ENCODE peak calls at places on chromosome 7, in six cellular contexts. D is HCT116, T is MM.1S, E is fibroblast of lung, L is GM12878, F is GM23248. J is an unnamed sample.

GRCh38 chr7:79713281-79713680 is 259.8 kb upstream of the MAGI2 start:
- DNase-seq in D (no peak), T (no peak), E (no peak), L (no peak), F (no peak), J (no peak)

GRCh38 chr7:106039486-106040060 is 72.5 kb downstream of the SYPL1 start:
- DNase-seq in D (no peak), T (peak; percentile 3), E (peak; percentile 78), L (no peak), F (peak; percentile 89), J (no peak)

GRCh38 chr7:41114166-41114565 is 588.7 kb downstream of the INHBA start:
- DNase-seq in D (no peak), T (no peak), E (peak; percentile 70), L (no peak), F (peak; percentile 34), J (peak; percentile 56)

GRCh38 chr7:40097728-40098127 is 36.7 kb downstream of the MPLKIP start:
- DNase-seq in D (no peak), T (no peak), E (no peak), L (no peak), F (no peak), J (no peak)

GRCh38 chr7:55343860-55344606 is 21.1 kb upstream of the LANCL2 start:
- DNase-seq in D (no peak), T (no peak), E (no peak), L (no peak), F (no peak), J (no peak)

GRCh38 chr7:83162402-83163256 is at the start of gene PCLO:
- DNase-seq in D (peak; percentile 92), T (peak; percentile 91), E (peak; percentile 73), L (no peak), F (peak; percentile 53), J (peak; percentile 96)

GRCh38 chr7:33813331-33813730 is 92.0 kb upstream of the BMPER start:
- DNase-seq in D (no peak), T (no peak), E (peak; percentile 82), L (no peak), F (no peak), J (no peak)

GRCh38 chr7:158819571-158820203 is 9.6 kb downstream of the ESYT2 start:
- DNase-seq in D (no peak), T (no peak), E (no peak), L (no peak), F (peak; percentile 69), J (no peak)

GRCh38 chr7:149285581-149285975 is 23.6 kb downstream of the ZNF783 start:
- DNase-seq in D (no peak), T (no peak), E (peak; percentile 39), L (no peak), F (peak; percentile 51), J (peak; percentile 14)

GRCh38 chr7:42932861-42933591 is 850 bp downstream of the MRPL32 start:
- DNase-seq in D (no peak), T (peak; percentile 19), E (peak; percentile 38), L (no peak), F (peak; percentile 60), J (peak; percentile 33)

GRCh38 chr7:134415700-134416099 is 43.2 kb downstream of the AKR1B1 start:
- DNase-seq in D (no peak), T (no peak), E (no peak), L (no peak), F (no peak), J (no peak)

GRCh38 chr7:84950836-84951235 is 236.0 kb downstream of the SEMA3D start:
- DNase-seq in D (no peak), T (no peak), E (peak; percentile 38), L (no peak), F (peak; percentile 19), J (peak; percentile 11)

GRCh38 chr7:78383096-78383495 is 584.5 kb downstream of the PHTF2 start:
- DNase-seq in D (no peak), T (no peak), E (no peak), L (no peak), F (no peak), J (no peak)

GRCh38 chr7:16060492-16060891 is 360.8 kb downstream of the CRPPA start:
- DNase-seq in D (no peak), T (no peak), E (peak; percentile 21), L (no peak), F (peak; percentile 26), J (no peak)

GRCh38 chr7:7765422-7765821 is 47.0 kb upstream of the RPA3 start:
- DNase-seq in D (no peak), T (peak; percentile 4), E (no peak), L (no peak), F (peak; percentile 3), J (peak; percentile 89)

GRCh38 chr7:116329845-116330503 is 119.6 kb downstream of the TES start:
- DNase-seq in D (no peak), T (no peak), E (no peak), L (no peak), F (no peak), J (no peak)

GRCh38 chr7:108453320-108453719 is 2.9 kb downstream of the NRCAM start:
- DNase-seq in D (no peak), T (no peak), E (no peak), L (no peak), F (no peak), J (no peak)

DNA sequence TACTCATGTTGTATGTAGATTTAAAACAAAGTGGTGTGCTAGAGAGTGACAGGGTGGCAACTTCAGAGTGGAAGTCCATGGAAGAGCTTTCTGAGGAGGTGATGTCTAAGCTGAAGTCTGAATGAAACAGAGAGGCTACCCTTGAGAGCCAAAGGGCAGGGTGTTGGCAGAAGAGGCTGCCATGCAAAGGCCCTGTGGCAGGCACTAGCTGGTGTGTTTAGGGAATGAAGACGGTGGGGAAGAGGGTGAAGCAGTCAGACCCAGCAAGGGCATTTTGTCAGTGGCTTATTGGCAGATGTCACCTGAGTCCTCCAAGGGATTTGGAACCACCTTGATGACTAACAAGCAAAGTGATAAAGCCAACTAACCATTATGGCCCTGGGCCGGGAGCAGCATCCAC is 3.7 kb upstream of the CAMK2B start:
- DNase-seq in D (no peak), T (no peak), E (no peak), L (no peak), F (no peak), J (no peak)
- H3K9ac ChIP-seq in D (no peak overlapping the region), T (no peak overlapping the region), E (no peak overlapping the region), L (no peak overlapping the region), F (no peak overlapping the region), J (no peak overlapping the region)

DNA sequence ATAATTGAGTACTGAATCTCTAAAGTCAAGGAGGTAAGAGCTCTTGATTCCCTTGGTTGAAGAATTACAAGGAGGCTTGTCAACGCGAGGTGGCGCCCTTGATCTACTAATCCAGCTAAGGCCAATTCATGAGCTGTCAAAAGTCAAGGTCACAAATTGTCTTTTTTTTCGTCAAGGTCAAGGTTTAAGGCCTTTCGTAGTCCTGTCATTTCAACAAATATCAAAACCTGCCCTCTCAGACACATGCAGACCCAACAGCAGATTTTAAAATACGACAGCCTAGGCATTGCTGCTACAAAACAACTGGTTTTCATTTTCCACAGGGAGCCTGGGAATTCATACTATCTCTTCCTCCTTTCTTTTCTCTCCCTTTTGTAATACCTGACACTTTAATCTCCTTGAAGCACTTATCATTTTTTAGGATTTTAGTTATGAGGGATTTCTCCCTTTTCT is 3.6 kb downstream of the HOXA13 start:
- DNase-seq in D (no peak), T (peak; percentile 75), E (peak; percentile 52), L (peak; percentile 16), F (peak; percentile 75), J (peak; percentile 89)
- TF ChIP-seq EZH2 in D (no peak), T (no peak), E (no peak), L (no peak), F (no peak), J (no peak)

GRCh38 chr7:71349583-71350481 is 217.9 kb downstream of the GALNT17 start:
- DNase-seq in D (no peak), T (no peak), E (no peak), L (no peak), F (no peak), J (no peak)

GRCh38 chr7:71343821-71344341 is 211.9 kb downstream of the GALNT17 start:
- DNase-seq in D (no peak), T (no peak), E (no peak), L (no peak), F (no peak), J (no peak)

GRCh38 chr7:71350680-71351079 is 218.7 kb downstream of the GALNT17 start:
- DNase-seq in D (no peak), T (no peak), E (no peak), L (no peak), F (no peak), J (no peak)

GRCh38 chr7:71345485-71345884 is 213.5 kb downstream of the GALNT17 start:
- DNase-seq in D (no peak), T (no peak), E (no peak), L (no peak), F (no peak), J (no peak)

DNA sequence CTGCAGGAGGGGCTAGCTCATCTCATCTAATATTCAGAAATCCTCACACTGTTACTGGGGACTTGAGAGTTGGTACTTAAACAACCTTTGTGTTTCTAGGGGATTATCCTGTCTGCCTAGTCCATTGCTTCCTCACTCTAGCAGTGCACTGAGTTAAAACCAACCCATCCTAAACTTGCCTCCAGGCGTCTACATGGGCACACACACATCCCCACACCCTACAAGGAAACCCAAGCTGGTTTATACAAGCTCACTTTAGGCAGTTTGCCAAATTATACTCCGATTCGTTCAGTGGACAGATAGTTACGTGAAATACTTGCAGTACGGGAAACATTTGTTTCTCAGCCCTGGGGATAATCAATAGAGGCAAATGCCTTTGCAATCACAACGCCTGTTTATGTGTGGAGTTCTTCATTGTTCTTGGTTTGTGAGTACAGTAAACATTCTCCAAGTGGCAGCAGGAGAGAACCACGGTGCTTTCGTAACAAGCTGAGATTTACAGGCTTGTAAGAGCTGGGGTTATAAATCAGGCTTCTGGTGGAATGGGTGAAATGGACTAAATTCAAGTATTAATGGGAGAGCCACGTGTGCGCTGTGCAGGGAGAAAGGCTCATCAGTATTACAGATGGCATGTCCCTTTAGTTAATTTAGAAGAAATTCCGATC is 216.9 kb downstream of the GALNT17 start:
- DNase-seq in D (no peak), T (no peak), E (no peak), L (no peak), F (no peak), J (no peak)
- H3K9ac ChIP-seq in D (no peak overlapping the region), T (no peak overlapping the region), E (no peak overlapping the region), L (no peak overlapping the region), F (no peak overlapping the region), J (no peak overlapping the region)

GRCh38 chr7:157614457-157615020 is 277.7 kb downstream of the DNAJB6 start:
- DNase-seq in D (no peak), T (no peak), E (no peak), L (no peak), F (no peak), J (no peak)
- TF ChIP-seq EZH2 in D (no peak), T (no peak), E (no peak), L (no peak), F (no peak), J (no peak)

GRCh38 chr7:45691155-45691656 is 117.0 kb downstream of the ADCY1 start:
- DNase-seq in D (no peak), T (no peak), E (no peak), L (no peak), F (no peak), J (no peak)
- H3K9ac ChIP-seq in D (no peak overlapping the region), T (no peak overlapping the region), E (no peak overlapping the region), L (no peak overlapping the region), F (no peak overlapping the region), J (no peak overlapping the region)

J was measured in PC-3.